ENCODE peak calls at places on chromosomes 2 and 18, in four cellular contexts. One of them, this sample, is unnamed.

GRCh38 chr2:136242100-136242499 is 124.2 kb upstream of the CXCR4 start:
- DNase-seq in K562: no peak
- DNase-seq in GM12878: no peak
- DNase-seq in HepG2: no peak
- DNase-seq in this sample: no peak

GRCh38 chr2:213119061-213119809 is 32.2 kb downstream of the IKZF2 start:
- DNase-seq in GM12878: peak
- DNase-seq in K562: no peak
- DNase-seq in HepG2: no peak
- DNase-seq in this sample: no peak

GRCh38 chr2:26243643-26244478 is 571 bp downstream of the HADHA start:
- DNase-seq in GM12878: no peak
- DNase-seq in HepG2: no peak
- DNase-seq in K562: no peak
- DNase-seq in this sample: no peak

GRCh38 chr2:141869572-141869971 is 261.2 kb downstream of the LRP1B start:
- DNase-seq in K562: no peak
- DNase-seq in GM12878: no peak
- DNase-seq in HepG2: no peak
- DNase-seq in this sample: no peak

GRCh38 chr2:85872536-85873161 is 16.1 kb downstream of the ST3GAL5 start:
- DNase-seq in GM12878: no peak
- DNase-seq in HepG2: no peak
- DNase-seq in K562: peak
- DNase-seq in this sample: peak

GRCh38 chr2:154825358-154825757 is 126.9 kb downstream of the KCNJ3 start:
- DNase-seq in HepG2: no peak
- DNase-seq in K562: no peak
- DNase-seq in GM12878: no peak
- DNase-seq in this sample: no peak

GRCh38 chr2:119486886-119487285 is 37.4 kb downstream of the SCTR start:
- DNase-seq in K562: no peak
- DNase-seq in GM12878: no peak
- DNase-seq in HepG2: no peak
- DNase-seq in this sample: no peak

GRCh38 chr2:229346801-229347540 is 75.9 kb upstream of the PID1 start:
- DNase-seq in K562: no peak
- DNase-seq in GM12878: no peak
- DNase-seq in HepG2: no peak
- DNase-seq in this sample: no peak

GRCh38 chr2:128686498-128686861 is 367.8 kb upstream of the HS6ST1 start:
- DNase-seq in GM12878: no peak
- DNase-seq in K562: no peak
- DNase-seq in HepG2: no peak
- DNase-seq in this sample: no peak

GRCh38 chr2:77328125-77328524 is 194.1 kb downstream of the LRRTM4 start:
- DNase-seq in HepG2: no peak
- DNase-seq in K562: no peak
- DNase-seq in GM12878: no peak
- DNase-seq in this sample: no peak

GRCh38 chr18:13539843-13540535 is 186.4 kb downstream of the FAM210A start:
- DNase-seq in K562: no peak
- DNase-seq in HepG2: no peak
- DNase-seq in GM12878: no peak
- DNase-seq in this sample: no peak

GRCh38 chr18:77102246-77103040 is 30.1 kb downstream of the MBP start:
- DNase-seq in GM12878: peak
- DNase-seq in K562: no peak
- DNase-seq in HepG2: no peak
- DNase-seq in this sample: no peak

GRCh38 chr18:21918693-21919092 is 178.1 kb downstream of the MIB1 start:
- DNase-seq in K562: no peak
- DNase-seq in GM12878: no peak
- DNase-seq in HepG2: no peak
- DNase-seq in this sample: no peak

GRCh38 chr2:160142472-160142871 is 57.6 kb downstream of the ITGB6 start:
- DNase-seq in GM12878: no peak
- DNase-seq in K562: no peak
- DNase-seq in HepG2: no peak
- DNase-seq in this sample: no peak

GRCh38 chr2:206084870-206085741 is 868 bp downstream of the INO80D start:
- DNase-seq in K562: peak
- DNase-seq in HepG2: no peak
- DNase-seq in GM12878: no peak
- DNase-seq in this sample: peak

GRCh38 chr2:127161176-127162136 is 54.5 kb upstream of the BIN1 start:
- DNase-seq in K562: no peak
- DNase-seq in GM12878: no peak
- DNase-seq in HepG2: no peak
- DNase-seq in this sample: no peak

GRCh38 chr2:165114345-165114943 is 89.4 kb downstream of the SCN3A start:
- DNase-seq in GM12878: no peak
- DNase-seq in HepG2: peak
- DNase-seq in K562: no peak
- DNase-seq in this sample: no peak

GRCh38 chr2:132937629-132938028 is 267.6 kb upstream of the LYPD1 start:
- DNase-seq in HepG2: no peak
- DNase-seq in GM12878: no peak
- DNase-seq in K562: no peak
- DNase-seq in this sample: no peak

GRCh38 chr18:46174317-46175039 is 70.3 kb downstream of the HAUS1 start:
- DNase-seq in GM12878: no peak
- DNase-seq in K562: peak
- DNase-seq in HepG2: no peak
- DNase-seq in this sample: peak

GRCh38 chr18:67919316-67919715 is 402.8 kb upstream of the DSEL start:
- DNase-seq in GM12878: no peak
- DNase-seq in HepG2: no peak
- DNase-seq in K562: no peak
- DNase-seq in this sample: no peak

GRCh38 chr18:78765637-78766281 is 213.9 kb upstream of the SALL3 start:
- DNase-seq in GM12878: no peak
- DNase-seq in HepG2: no peak
- DNase-seq in K562: no peak
- DNase-seq in this sample: no peak

GRCh38 chr2:232898592-232899541 is 28.8 kb downstream of the SNORC start:
- DNase-seq in HepG2: no peak
- DNase-seq in GM12878: no peak
- DNase-seq in K562: no peak
- DNase-seq in this sample: no peak

GRCh38 chr2:187982668-187983067 is 309.0 kb upstream of the GULP1 start:
- DNase-seq in K562: no peak
- DNase-seq in GM12878: peak
- DNase-seq in HepG2: no peak
- DNase-seq in this sample: no peak

DNA sequence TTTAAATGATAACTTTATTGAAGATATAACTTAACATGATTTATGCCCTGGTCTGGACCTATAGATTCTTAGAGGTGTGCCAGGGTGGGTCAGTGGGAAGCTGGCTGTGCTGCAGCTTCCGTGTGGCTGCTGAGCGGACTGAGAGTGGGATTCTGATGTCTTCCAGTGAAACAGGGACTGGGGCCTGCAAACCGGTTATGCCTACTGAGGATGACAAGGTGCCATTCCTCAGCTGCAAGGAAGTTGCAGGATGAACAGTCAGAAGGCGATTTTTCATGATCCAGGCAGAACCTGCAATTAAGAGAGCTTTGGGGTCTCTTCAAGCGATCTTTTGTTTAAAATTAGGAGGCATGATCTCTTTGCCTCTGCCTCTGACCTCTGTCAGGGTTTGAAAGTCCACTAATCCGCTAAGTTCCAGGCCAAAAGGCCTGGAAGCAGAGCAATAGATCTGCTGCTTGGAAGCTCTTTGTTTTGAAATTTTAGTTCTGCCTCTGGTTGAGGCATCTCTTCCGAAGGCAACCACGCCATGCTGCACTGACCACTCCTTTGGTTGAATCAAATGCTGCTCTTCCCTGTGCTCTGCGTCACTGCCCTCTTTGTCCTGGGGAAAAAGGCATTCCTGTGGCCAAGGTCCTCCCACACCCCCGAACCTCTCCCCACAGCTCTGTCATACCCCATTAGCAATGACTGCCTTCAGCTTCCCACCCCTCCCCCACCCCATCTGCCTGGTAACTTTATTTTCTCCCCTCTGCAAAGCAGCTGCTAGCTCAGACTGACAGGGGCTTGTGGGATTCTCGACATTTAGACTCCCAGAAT is 2.0 kb downstream of the TMEM169 start:
- DNase-seq in GM12878: no peak
- DNase-seq in HepG2: peak
- DNase-seq in K562: peak
- DNase-seq in this sample: peak
- TF ChIP-seq NR2C2 in GM12878: no peak
- TF ChIP-seq NR2C2 in HepG2: no peak
- TF ChIP-seq NR2C2 in K562: no peak
- TF ChIP-seq NR2C2 in this sample: no peak

GRCh38 chr2:197804758-197805597 is 585 bp downstream of the PLCL1 start:
- DNase-seq in HepG2: no peak
- DNase-seq in GM12878: no peak
- DNase-seq in K562: peak
- DNase-seq in this sample: peak
- TF ChIP-seq NR2C2 in HepG2: no peak
- TF ChIP-seq NR2C2 in GM12878: no peak
- TF ChIP-seq NR2C2 in K562: no peak
- TF ChIP-seq NR2C2 in this sample: no peak

DNA sequence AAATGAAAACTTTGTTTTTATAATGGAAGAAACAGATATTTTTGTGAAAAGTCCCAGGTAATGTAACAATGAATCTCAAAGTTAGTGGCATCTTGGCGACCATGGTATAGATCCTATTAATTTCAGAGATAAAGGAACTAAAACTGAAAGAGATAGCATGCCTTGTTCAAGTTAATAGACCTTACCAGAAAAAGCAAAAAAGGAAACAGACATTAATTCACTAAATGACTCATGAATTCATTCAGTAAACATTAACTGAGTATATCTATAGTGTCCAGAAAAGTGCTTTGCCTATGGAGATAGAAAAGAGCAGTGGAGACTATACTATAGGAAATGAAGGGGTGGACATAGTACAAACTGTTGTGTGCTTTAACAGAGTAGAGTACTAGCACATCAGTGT is 763.3 kb downstream of the TRIB2 start:
- DNase-seq in HepG2: no peak
- DNase-seq in K562: no peak
- DNase-seq in GM12878: peak
- DNase-seq in this sample: no peak
- TF ChIP-seq NR2C2 in HepG2: no peak
- TF ChIP-seq NR2C2 in K562: no peak
- TF ChIP-seq NR2C2 in GM12878: no peak
- TF ChIP-seq NR2C2 in this sample: no peak

GRCh38 chr2:46970334-46971288 is 55.0 kb upstream of the MCFD2 start:
- DNase-seq in K562: no peak
- DNase-seq in GM12878: no peak
- DNase-seq in HepG2: peak
- DNase-seq in this sample: no peak
- TF ChIP-seq NR2C2 in K562: no peak
- TF ChIP-seq NR2C2 in GM12878: no peak
- TF ChIP-seq NR2C2 in HepG2: peak
- TF ChIP-seq NR2C2 in this sample: no peak

DNA sequence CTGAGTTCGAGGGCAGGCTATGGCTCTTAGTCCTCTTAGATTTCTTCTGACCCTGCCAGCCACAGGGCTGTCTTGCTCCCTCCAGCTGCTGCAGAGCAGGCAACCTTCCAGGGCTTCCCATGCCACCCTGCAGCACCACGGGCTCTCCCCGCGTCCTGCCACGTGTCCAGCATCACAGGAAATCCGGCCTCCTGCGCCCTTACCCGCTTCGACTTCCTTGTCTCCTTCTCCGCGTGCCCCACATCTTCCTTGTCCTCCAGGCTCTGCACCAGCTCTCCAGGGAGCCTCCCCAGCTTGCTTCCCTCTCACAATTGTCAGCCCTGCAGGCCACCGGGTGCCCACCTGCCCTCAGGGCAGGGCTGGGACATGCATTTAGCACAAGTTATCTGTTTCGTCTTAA is 253.5 kb downstream of the DCDC2C start:
- DNase-seq in GM12878: no peak
- DNase-seq in HepG2: no peak
- DNase-seq in K562: no peak
- DNase-seq in this sample: no peak
- TF ChIP-seq NR2C2 in GM12878: no peak
- TF ChIP-seq NR2C2 in HepG2: no peak
- TF ChIP-seq NR2C2 in K562: no peak
- TF ChIP-seq NR2C2 in this sample: no peak

GRCh38 chr2:235238537-235238936 is 255.3 kb upstream of the AGAP1 start:
- DNase-seq in GM12878: no peak
- DNase-seq in K562: no peak
- DNase-seq in HepG2: no peak
- DNase-seq in this sample: no peak
- TF ChIP-seq NR2C2 in GM12878: no peak
- TF ChIP-seq NR2C2 in K562: no peak
- TF ChIP-seq NR2C2 in HepG2: no peak
- TF ChIP-seq NR2C2 in this sample: no peak

GRCh38 chr2:221529943-221530652 is 42.0 kb downstream of the EPHA4 start:
- DNase-seq in GM12878: no peak
- DNase-seq in K562: no peak
- DNase-seq in HepG2: no peak
- DNase-seq in this sample: no peak
- TF ChIP-seq NR2C2 in GM12878: no peak
- TF ChIP-seq NR2C2 in K562: no peak
- TF ChIP-seq NR2C2 in HepG2: no peak
- TF ChIP-seq NR2C2 in this sample: no peak

DNA sequence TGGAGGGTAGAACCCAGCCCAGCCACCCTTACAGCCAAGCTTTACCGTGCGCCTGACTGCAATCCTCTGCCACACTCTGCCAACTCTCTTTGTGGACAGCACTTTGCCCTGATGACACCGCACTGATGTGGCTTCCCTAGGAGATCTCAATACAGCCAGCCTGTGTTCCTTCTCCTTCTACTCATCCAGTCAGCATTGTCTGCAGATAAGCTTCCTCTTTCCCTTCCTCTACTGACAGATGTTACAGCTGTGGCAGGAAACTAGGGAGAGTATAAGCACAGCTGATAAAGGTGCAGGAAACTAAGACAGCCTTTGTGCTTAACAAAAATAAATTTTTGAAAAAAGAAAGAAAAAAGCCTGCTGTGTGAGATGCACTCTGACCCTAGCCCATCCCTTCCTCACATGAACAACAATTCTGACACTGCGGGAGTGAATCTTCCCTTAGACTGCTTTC is 25.0 kb downstream of the CEP68 start:
- DNase-seq in GM12878: no peak
- DNase-seq in HepG2: no peak
- DNase-seq in K562: no peak
- DNase-seq in this sample: no peak
- TF ChIP-seq NR2C2 in GM12878: no peak
- TF ChIP-seq NR2C2 in HepG2: no peak
- TF ChIP-seq NR2C2 in K562: no peak
- TF ChIP-seq NR2C2 in this sample: no peak

GRCh38 chr18:43875496-43875895 is 598.2 kb upstream of the SYT4 start:
- DNase-seq in K562: no peak
- DNase-seq in HepG2: no peak
- DNase-seq in GM12878: no peak
- DNase-seq in this sample: no peak
- TF ChIP-seq NR2C2 in K562: no peak
- TF ChIP-seq NR2C2 in HepG2: no peak
- TF ChIP-seq NR2C2 in GM12878: no peak
- TF ChIP-seq NR2C2 in this sample: no peak